ENCODE peak calls at places on chromosomes 1 and 21, in six cellular contexts. One of them, this sample, is unnamed.

GRCh38 chr21:26795866-26796329 is 49.3 kb downstream of the ADAMTS1 start:
- DNase-seq in CD8-positive, alpha-beta memory T cell: no peak
- DNase-seq in OCI-LY7: no peak
- DNase-seq in HEK293T: peak; percentile 48
- DNase-seq in Right ventricle myocardium superior: peak; percentile 52
- DNase-seq in activated CD8-positive, alpha-beta memory T cell treated with anti-CD3 and anti-CD28 coated beads for 24 hours: no peak
- DNase-seq in this sample: peak; percentile 83

GRCh38 chr1:228092342-228093049 is 10.0 kb downstream of the ARF1 start:
- DNase-seq in HEK293T: no peak
- DNase-seq in activated CD8-positive, alpha-beta memory T cell treated with anti-CD3 and anti-CD28 coated beads for 24 hours: no peak
- DNase-seq in OCI-LY7: no peak
- DNase-seq in CD8-positive, alpha-beta memory T cell: no peak
- DNase-seq in Right ventricle myocardium superior: peak; percentile 8
- DNase-seq in this sample: peak; percentile 44

GRCh38 chr1:176073524-176074157 is 133.4 kb downstream of the COP1 start:
- DNase-seq in CD8-positive, alpha-beta memory T cell: peak; percentile 8
- DNase-seq in OCI-LY7: peak; percentile 77
- DNase-seq in Right ventricle myocardium superior: no peak
- DNase-seq in HEK293T: peak; percentile 53
- DNase-seq in activated CD8-positive, alpha-beta memory T cell treated with anti-CD3 and anti-CD28 coated beads for 24 hours: no peak
- DNase-seq in this sample: no peak

GRCh38 chr1:101741910-101742309 is 254.8 kb downstream of the OLFM3 start:
- DNase-seq in CD8-positive, alpha-beta memory T cell: no peak
- DNase-seq in OCI-LY7: no peak
- DNase-seq in activated CD8-positive, alpha-beta memory T cell treated with anti-CD3 and anti-CD28 coated beads for 24 hours: no peak
- DNase-seq in Right ventricle myocardium superior: no peak
- DNase-seq in HEK293T: no peak
- DNase-seq in this sample: no peak

GRCh38 chr1:64663654-64664053 is 81.2 kb upstream of the RAVER2 start:
- DNase-seq in CD8-positive, alpha-beta memory T cell: no peak
- DNase-seq in OCI-LY7: peak; percentile 10
- DNase-seq in activated CD8-positive, alpha-beta memory T cell treated with anti-CD3 and anti-CD28 coated beads for 24 hours: no peak
- DNase-seq in HEK293T: peak; percentile 56
- DNase-seq in Right ventricle myocardium superior: no peak
- DNase-seq in this sample: no peak

GRCh38 chr1:171606402-171606941 is 15.6 kb upstream of the MYOCOS start:
- DNase-seq in OCI-LY7: no peak
- DNase-seq in activated CD8-positive, alpha-beta memory T cell treated with anti-CD3 and anti-CD28 coated beads for 24 hours: no peak
- DNase-seq in HEK293T: no peak
- DNase-seq in CD8-positive, alpha-beta memory T cell: no peak
- DNase-seq in Right ventricle myocardium superior: no peak
- DNase-seq in this sample: no peak

GRCh38 chr1:107936498-107937481 is 28.2 kb downstream of the VAV3 start:
- DNase-seq in HEK293T: peak; percentile 30
- DNase-seq in OCI-LY7: peak; percentile 38
- DNase-seq in CD8-positive, alpha-beta memory T cell: no peak
- DNase-seq in Right ventricle myocardium superior: no peak
- DNase-seq in activated CD8-positive, alpha-beta memory T cell treated with anti-CD3 and anti-CD28 coated beads for 24 hours: peak; percentile 68
- DNase-seq in this sample: no peak

GRCh38 chr1:187842406-187843165 is 1013.8 kb downstream of the PLA2G4A start:
- DNase-seq in Right ventricle myocardium superior: no peak
- DNase-seq in HEK293T: no peak
- DNase-seq in CD8-positive, alpha-beta memory T cell: no peak
- DNase-seq in activated CD8-positive, alpha-beta memory T cell treated with anti-CD3 and anti-CD28 coated beads for 24 hours: no peak
- DNase-seq in OCI-LY7: peak; percentile 13
- DNase-seq in this sample: no peak

GRCh38 chr1:78210167-78210566 is 164.4 kb downstream of the GIPC2 start:
- DNase-seq in CD8-positive, alpha-beta memory T cell: no peak
- DNase-seq in activated CD8-positive, alpha-beta memory T cell treated with anti-CD3 and anti-CD28 coated beads for 24 hours: no peak
- DNase-seq in HEK293T: no peak
- DNase-seq in Right ventricle myocardium superior: no peak
- DNase-seq in OCI-LY7: no peak
- DNase-seq in this sample: no peak